ENCODE peak calls at places on chromosomes 6 and 20, in ten cellular contexts. L is pancreas, R is ascending aorta, D is left lung, E is stomach, K is HCT116, F is neural progenitor cell, N is H9, U is sigmoid colon, Q is ovary. H is an unnamed sample.

GRCh38 chr20:35907017-35907685 is 47.2 kb downstream of the SCAND1 start:
- DNase-seq in L (no peak), R (no peak), D (no peak), E (no peak), K (no peak), F (no peak), N (no peak), U (no peak), Q (no peak), H (no peak)

GRCh38 chr6:105601541-105602174 is 198.8 kb upstream of the PREP start:
- DNase-seq in L (peak), R (peak), D (no peak), E (peak), K (no peak), F (no peak), N (no peak), U (peak), Q (peak), H (no peak)

GRCh38 chr6:44285552-44286284 is 15.5 kb downstream of the TMEM151B start:
- DNase-seq in L (no peak), R (no peak), D (no peak), E (no peak), K (no peak), F (peak), N (no peak), U (no peak), Q (no peak), H (no peak)

GRCh38 chr6:159389695-159390094 is 220.5 kb downstream of the FNDC1 start:
- DNase-seq in L (no peak), R (no peak), D (no peak), E (no peak), K (no peak), F (no peak), N (no peak), U (no peak), Q (no peak), H (no peak)

GRCh38 chr6:38656896-38657295 is 17.2 kb upstream of the BTBD9 start:
- DNase-seq in L (no peak), R (no peak), D (no peak), E (no peak), K (no peak), F (no peak), N (no peak), U (no peak), Q (no peak), H (no peak)

GRCh38 chr20:41344477-41344876 is 3.9 kb downstream of the LPIN3 start:
- DNase-seq in L (no peak), R (no peak), D (no peak), E (no peak), K (no peak), F (no peak), N (no peak), U (peak), Q (no peak), H (no peak)

GRCh38 chr6:53359843-53360834 is 11.4 kb upstream of the ELOVL5 start:
- DNase-seq in L (no peak), R (no peak), D (no peak), E (no peak), K (no peak), F (no peak), N (no peak), U (no peak), Q (no peak), H (no peak)

GRCh38 chr6:131250121-131250520 is 114.9 kb downstream of the AKAP7 start:
- DNase-seq in L (peak), R (no peak), D (peak), E (peak), K (no peak), F (peak), N (peak), U (peak), Q (peak), H (peak)

GRCh38 chr20:41316009-41316408 is 1.5 kb downstream of the ZHX3 start:
- DNase-seq in L (no peak), R (no peak), D (no peak), E (no peak), K (no peak), F (no peak), N (no peak), U (no peak), Q (no peak), H (no peak)

GRCh38 chr6:34414999-34415858 is 10.6 kb downstream of the RPS10 start:
- DNase-seq in L (peak), R (peak), D (no peak), E (peak), K (peak), F (no peak), N (no peak), U (peak), Q (peak), H (no peak)

GRCh38 chr6:90194371-90194841 is 102.2 kb downstream of the BACH2 start:
- DNase-seq in L (no peak), R (no peak), D (no peak), E (no peak), K (no peak), F (no peak), N (no peak), U (no peak), Q (no peak), H (no peak)

GRCh38 chr6:17392978-17393334 is 439 bp upstream of the CAP2 start:
- DNase-seq in L (no peak), R (no peak), D (no peak), E (no peak), K (no peak), F (no peak), N (no peak), U (no peak), Q (no peak), H (no peak)

GRCh38 chr20:32989507-32990283 is 14.5 kb downstream of the SUN5 start:
- DNase-seq in L (no peak), R (no peak), D (no peak), E (no peak), K (no peak), F (no peak), N (no peak), U (no peak), Q (no peak), H (no peak)

GRCh38 chr20:25016471-25016870 is 23.9 kb upstream of the APMAP start:
- DNase-seq in L (peak), R (peak), D (no peak), E (peak), K (no peak), F (no peak), N (no peak), U (peak), Q (no peak), H (no peak)

GRCh38 chr20:62642666-62643520 is 590 bp downstream of the SLCO4A1 start:
- DNase-seq in L (peak), R (no peak), D (peak), E (peak), K (no peak), F (peak), N (peak), U (no peak), Q (no peak), H (peak)

GRCh38 chr6:148466158-148466557 is 123.5 kb downstream of the SASH1 start:
- DNase-seq in L (no peak), R (no peak), D (no peak), E (no peak), K (no peak), F (no peak), N (no peak), U (no peak), Q (no peak), H (no peak)

GRCh38 chr6:138509371-138509770 is 10.1 kb upstream of the NHSL1 start:
- DNase-seq in L (peak), R (no peak), D (no peak), E (peak), K (peak), F (peak), N (no peak), U (peak), Q (no peak), H (peak)

GRCh38 chr20:33995053-33995816 is 1.5 kb downstream of the RALY start:
- DNase-seq in L (no peak), R (no peak), D (no peak), E (no peak), K (no peak), F (peak), N (no peak), U (no peak), Q (peak), H (no peak)

GRCh38 chr6:36716476-36717093 is 19.0 kb downstream of the RAB44 start:
- DNase-seq in L (no peak), R (no peak), D (no peak), E (no peak), K (no peak), F (no peak), N (no peak), U (no peak), Q (no peak), H (no peak)

GRCh38 chr6:120671519-120671918 is 662.8 kb downstream of the TBC1D32 start:
- DNase-seq in L (no peak), R (no peak), D (no peak), E (no peak), K (peak), F (peak), N (peak), U (no peak), Q (no peak), H (no peak)

GRCh38 chr6:90385914-90386313 is 89.3 kb upstream of the BACH2 start:
- DNase-seq in L (no peak), R (no peak), D (no peak), E (no peak), K (no peak), F (no peak), N (no peak), U (no peak), Q (no peak), H (no peak)

GRCh38 chr20:18588554-18589043 is 745 bp downstream of the DTD1 start:
- DNase-seq in L (no peak), R (no peak), D (no peak), E (no peak), K (no peak), F (peak), N (peak), U (no peak), Q (no peak), H (no peak)

GRCh38 chr20:18590163-18590562 is 2.3 kb downstream of the DTD1 start:
- DNase-seq in L (no peak), R (no peak), D (no peak), E (no peak), K (no peak), F (no peak), N (no peak), U (no peak), Q (no peak), H (no peak)

GRCh38 chr20:18585134-18585533 is 2.7 kb upstream of the DTD1 start:
- DNase-seq in L (no peak), R (no peak), D (no peak), E (no peak), K (peak), F (no peak), N (peak), U (no peak), Q (no peak), H (no peak)

GRCh38 chr20:18587665-18588553 is at the start of gene DTD1:
- DNase-seq in L (peak), R (peak), D (peak), E (peak), K (peak), F (peak), N (peak), U (peak), Q (peak), H (peak)
- TF ChIP-seq CTCF in L (peak), R (peak), D (peak), E (no peak), K (peak), F (peak), N (peak), U (peak), Q (peak), H (peak)

GRCh38 chr20:46361386-46361785 is 45.0 kb downstream of the ELMO2 start:
- DNase-seq in L (no peak), R (no peak), D (no peak), E (no peak), K (no peak), F (no peak), N (no peak), U (no peak), Q (no peak), H (no peak)

GRCh38 chr20:46364670-46365482 is 41.5 kb downstream of the ELMO2 start:
- DNase-seq in L (peak), R (no peak), D (no peak), E (no peak), K (no peak), F (no peak), N (no peak), U (peak), Q (no peak), H (no peak)

GRCh38 chr20:46363874-46364669 is 42.3 kb downstream of the ELMO2 start:
- DNase-seq in L (peak), R (peak), D (peak), E (peak), K (peak), F (peak), N (peak), U (peak), Q (peak), H (peak)

GRCh38 chr20:46361811-46362210 is 44.6 kb downstream of the ELMO2 start:
- DNase-seq in L (no peak), R (no peak), D (no peak), E (no peak), K (no peak), F (no peak), N (no peak), U (no peak), Q (no peak), H (no peak)

GRCh38 chr20:46362931-46363872 is 43.2 kb downstream of the ELMO2 start:
- DNase-seq in L (no peak), R (peak), D (no peak), E (no peak), K (no peak), F (no peak), N (no peak), U (no peak), Q (no peak), H (no peak)
- H3K27ac ChIP-seq in L (peak), R (peak), D (peak), E (peak), K (peak), F (no peak), N (no peak), U (peak), Q (peak), H (peak)

DNA sequence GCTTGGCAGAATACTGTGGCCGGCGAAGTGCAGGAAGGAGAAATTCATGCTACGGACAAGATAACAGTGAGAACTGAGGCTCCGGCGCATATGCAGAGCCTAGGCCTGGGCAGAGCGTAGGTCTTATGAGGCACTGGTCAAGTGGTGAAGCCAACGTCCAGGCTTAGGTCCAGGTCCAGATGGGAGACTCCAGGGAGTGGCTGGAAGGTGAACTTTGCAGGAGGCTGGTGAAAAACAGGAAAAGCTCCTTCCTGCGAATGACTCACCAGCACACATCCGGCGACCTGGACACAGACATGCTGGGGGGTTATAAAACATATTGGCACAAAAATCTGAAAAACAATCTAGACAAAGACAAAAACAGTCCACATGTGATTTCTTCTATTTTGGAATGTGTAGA is 15.4 kb downstream of the C6orf141 start:
- DNase-seq in L (no peak), R (no peak), D (no peak), E (no peak), K (no peak), F (no peak), N (no peak), U (no peak), Q (no peak), H (no peak)
- TF ChIP-seq CTCF in L (no peak), R (no peak), D (no peak), E (no peak), K (no peak), F (no peak), N (no peak), U (no peak), Q (no peak), H (no peak)

DNA sequence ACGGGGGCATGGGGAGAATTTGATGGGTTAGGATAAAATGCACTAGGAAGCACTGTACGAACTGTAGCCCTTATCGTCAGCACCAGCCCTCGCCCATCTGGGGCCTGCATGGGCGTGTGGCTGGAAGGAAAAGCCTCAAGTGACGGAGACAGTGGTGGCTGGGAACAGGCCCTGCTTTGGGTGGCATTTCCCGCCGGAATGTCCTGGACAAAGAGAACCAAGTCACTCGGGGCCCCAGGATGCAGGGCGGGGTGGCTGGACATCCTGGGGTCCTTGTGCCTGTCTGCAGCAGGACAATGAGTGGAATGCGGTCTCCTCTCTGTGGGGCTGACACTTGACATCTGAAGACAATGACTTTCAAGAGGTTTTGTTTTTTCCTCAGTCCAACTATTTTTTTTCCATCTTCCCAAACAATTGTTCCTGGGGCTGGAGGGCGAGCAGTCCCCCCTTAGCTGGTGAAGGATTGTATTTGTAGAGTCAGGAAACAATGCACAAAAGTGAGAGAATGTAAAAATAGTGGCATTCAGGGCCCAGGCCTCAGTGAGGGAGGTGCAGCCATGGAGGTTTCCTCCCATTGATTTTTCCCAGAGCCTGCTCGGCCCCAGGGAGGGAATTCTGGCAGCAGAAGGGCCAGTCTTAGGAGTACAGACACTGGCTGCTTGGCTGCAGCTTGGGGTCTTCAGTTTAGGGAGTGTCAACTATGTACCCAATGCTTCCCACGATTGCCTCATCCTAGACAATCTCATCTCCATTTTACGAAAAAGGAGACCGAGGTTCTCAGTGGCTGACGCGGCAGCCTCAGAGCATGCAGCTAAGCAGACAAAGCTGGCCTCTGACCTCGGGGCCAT is 64.4 kb downstream of the PREX1 start:
- DNase-seq in L (no peak), R (no peak), D (no peak), E (no peak), K (no peak), F (peak), N (no peak), U (no peak), Q (no peak), H (no peak)
- H3K27ac ChIP-seq in L (no peak), R (no peak), D (no peak), E (peak), K (no peak), F (no peak), N (no peak), U (no peak), Q (no peak), H (no peak)